ENCODE peak calls at places on chromosome 13, in five cellular contexts. W is transverse colon, O is ovary, R is tibial nerve, D is upper lobe of left lung. L is an unnamed sample.

GRCh38 chr13:82962422-82962821 is 919.9 kb downstream of the SLITRK1 start:
- DNase-seq in W (no peak), O (no peak), R (no peak), D (no peak), L (no peak)

GRCh38 chr13:95319551-95320274 is 18.5 kb upstream of the ABCC4 start:
- DNase-seq in W (no peak), O (no peak), R (no peak), D (no peak), L (no peak)

GRCh38 chr13:61095885-61096284 is 319.8 kb downstream of the PCDH20 start:
- DNase-seq in W (no peak), O (no peak), R (no peak), D (no peak), L (no peak)

GRCh38 chr13:35481777-35482176 is 5.3 kb upstream of the MAB21L1 start:
- DNase-seq in W (no peak), O (no peak), R (no peak), D (no peak), L (no peak)

GRCh38 chr13:29619995-29620394 is 24.5 kb upstream of the SLC7A1 start:
- DNase-seq in W (no peak), O (no peak), R (no peak), D (no peak), L (no peak)

GRCh38 chr13:26929971-26930730 is 169.6 kb upstream of the GPR12 start:
- DNase-seq in W (peak; percentile 72), O (peak; percentile 81), R (peak; percentile 49), D (no peak), L (peak; percentile 69)

GRCh38 chr13:73625562-73626339 is 508.5 kb downstream of the KLF12 start:
- DNase-seq in W (no peak), O (no peak), R (no peak), D (no peak), L (no peak)

GRCh38 chr13:114146629-114147028 is 14.2 kb upstream of the RASA3 start:
- DNase-seq in W (no peak), O (no peak), R (no peak), D (no peak), L (no peak)

GRCh38 chr13:35781661-35782060 is 305.2 kb upstream of the MAB21L1 start:
- DNase-seq in W (no peak), O (no peak), R (no peak), D (no peak), L (no peak)

GRCh38 chr13:28538932-28539331 is 44.0 kb upstream of the FLT1 start:
- DNase-seq in W (no peak), O (no peak), R (no peak), D (no peak), L (no peak)

DNA sequence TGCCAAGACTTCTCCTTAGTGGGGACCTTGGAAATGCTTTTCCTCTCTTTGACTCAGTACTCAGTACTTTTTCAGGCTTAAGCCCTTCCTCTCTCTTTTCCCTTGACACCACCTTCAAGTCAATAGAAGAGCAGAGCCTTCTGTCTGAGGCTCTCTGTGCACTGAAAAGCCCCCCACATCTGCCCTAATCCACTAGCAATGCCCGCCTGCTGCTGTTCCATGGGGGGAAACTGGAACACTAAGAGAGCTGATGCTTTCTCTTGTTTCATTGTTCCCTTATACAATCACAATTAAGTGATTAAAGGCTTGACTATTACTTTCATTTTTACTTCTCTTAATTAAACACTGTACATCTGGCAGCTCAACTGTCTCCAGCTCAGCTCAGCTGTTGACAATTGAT is 254.5 kb downstream of the SLITRK6 start:
- DNase-seq in W (no peak), O (no peak), R (no peak), D (no peak), L (no peak)
- TF ChIP-seq EP300 in W (no peak), O (no peak), R (no peak), D (no peak), L (no peak)

GRCh38 chr13:40486518-40487163 is 179.8 kb downstream of the FOXO1 start:
- DNase-seq in W (no peak), O (no peak), R (no peak), D (no peak), L (no peak)

GRCh38 chr13:40484101-40484800 is 182.2 kb downstream of the FOXO1 start:
- DNase-seq in W (no peak), O (no peak), R (no peak), D (no peak), L (no peak)

GRCh38 chr13:40483601-40484000 is 182.8 kb downstream of the FOXO1 start:
- DNase-seq in W (no peak), O (no peak), R (no peak), D (peak; percentile 63), L (no peak)

GRCh38 chr13:40485611-40486517 is 180.6 kb downstream of the FOXO1 start:
- DNase-seq in W (no peak), O (no peak), R (no peak), D (no peak), L (no peak)

DNA sequence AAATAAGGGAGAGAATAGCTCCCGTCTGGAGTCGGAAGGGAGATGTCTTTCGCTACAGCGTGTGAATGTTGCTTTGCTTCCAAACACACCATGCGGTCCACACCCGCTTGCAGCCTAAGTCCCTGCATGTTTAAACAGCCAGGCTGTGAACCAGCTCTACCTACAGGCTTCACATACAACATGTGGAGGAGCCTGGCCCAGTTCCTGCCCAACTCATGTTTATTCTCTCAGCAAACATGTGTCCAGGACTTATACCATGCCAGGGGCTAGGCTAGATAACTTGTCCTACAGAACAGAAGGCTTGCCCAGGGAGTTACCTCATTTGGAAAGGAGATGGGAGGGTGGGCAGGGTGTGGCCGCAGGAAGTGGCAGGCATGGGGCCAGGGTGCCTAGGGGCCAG is 181.5 kb downstream of the FOXO1 start:
- DNase-seq in W (no peak), O (no peak), R (no peak), D (no peak), L (no peak)
- H3K4me1 ChIP-seq in W (no peaks in the 10 kb centered on the region), O (peaks cover 17% of the 10 kb centered on the region), R (no peaks in the 10 kb centered on the region), D (peaks cover 7% of the 10 kb centered on the region), L (peaks cover 22% of the 10 kb centered on the region)

GRCh38 chr13:98775844-98776598 is 23.5 kb upstream of the SLC15A1 start:
- DNase-seq in W (peak; percentile 82), O (no peak), R (no peak), D (peak; percentile 60), L (peak; percentile 37)
- TF ChIP-seq EP300 in W (no peak), O (no peak), R (no peak), D (no peak), L (no peak)

GRCh38 chr13:22000191-22000590 is 329.3 kb downstream of the FGF9 start:
- DNase-seq in W (no peak), O (no peak), R (peak; percentile 1), D (peak; percentile 23), L (no peak)

GRCh38 chr13:21998279-21998678 is 327.4 kb downstream of the FGF9 start:
- DNase-seq in W (no peak), O (no peak), R (no peak), D (no peak), L (no peak)

GRCh38 chr13:22002893-22003292 is 332.0 kb downstream of the FGF9 start:
- DNase-seq in W (no peak), O (no peak), R (no peak), D (no peak), L (no peak)

GRCh38 chr13:21999666-22000065 is 328.8 kb downstream of the FGF9 start:
- DNase-seq in W (no peak), O (no peak), R (no peak), D (no peak), L (no peak)

GRCh38 chr13:22001336-22001735 is 330.5 kb downstream of the FGF9 start:
- DNase-seq in W (no peak), O (no peak), R (peak; percentile 2), D (no peak), L (no peak)
- H3K4me1 ChIP-seq in W (peaks cover 7% of the 10 kb centered on the region), O (no peaks in the 10 kb centered on the region), R (no peaks in the 10 kb centered on the region), D (no peaks in the 10 kb centered on the region), L (no peaks in the 10 kb centered on the region)